ENCODE peak calls at places on chromosomes 13 and 19, in four cellular contexts. H is activated CD8-positive, alpha-beta T cell treated with anti-CD3 and anti-CD28 coated beads for 36 hours; X is AG04449; Y is fibroblast of lung. U is an unnamed sample.

GRCh38 chr13:98225036-98225940 is 48.2 kb upstream of the RNF113B start:
- DNase-seq in H (no peak), X (no peak), Y (no peak), U (no peak)

GRCh38 chr13:30058429-30058828 is 208.0 kb upstream of the UBL3 start:
- DNase-seq in H (no peak), X (no peak), Y (peak; percentile 1), U (no peak)

GRCh38 chr19:42255766-42256750 is 1.1 kb upstream of the ERF start:
- DNase-seq in H (no peak), X (no peak), Y (peak; percentile 45), U (peak; percentile 60)

GRCh38 chr19:7852851-7853759 is 21.1 kb downstream of the PRR36 start:
- DNase-seq in H (peak; percentile 85), X (no peak), Y (peak; percentile 52), U (peak; percentile 82)

GRCh38 chr19:32652893-32653625 is 21.9 kb downstream of the ANKRD27 start:
- DNase-seq in H (no peak), X (no peak), Y (peak; percentile 76), U (peak; percentile 23)

GRCh38 chr13:106619688-106620555 is 52.0 kb upstream of the ARGLU1 start:
- DNase-seq in H (peak; percentile 35), X (peak; percentile 16), Y (peak; percentile 81), U (peak; percentile 77)

GRCh38 chr19:51139299-51140018 is 2.6 kb upstream of the SIGLEC7 start:
- DNase-seq in H (no peak), X (no peak), Y (no peak), U (no peak)

GRCh38 chr13:30898721-30899188 is 7.3 kb upstream of the MEDAG start:
- DNase-seq in H (peak; percentile 16), X (peak; percentile 98), Y (peak; percentile 97), U (peak; percentile 48)

GRCh38 chr19:9935409-9936062 is 779 bp downstream of the OLFM2 start:
- DNase-seq in H (no peak), X (no peak), Y (no peak), U (no peak)

GRCh38 chr19:13986348-13986904 is 19.7 kb downstream of the RFX1 start:
- DNase-seq in H (peak; percentile 100), X (no peak), Y (peak; percentile 55), U (no peak)

GRCh38 chr13:51912091-51912490 is 50.3 kb downstream of the CCDC70 start:
- DNase-seq in H (no peak), X (no peak), Y (no peak), U (no peak)

GRCh38 chr19:12785431-12786011 is 5.8 kb upstream of the JUNB start:
- DNase-seq in H (no peak), X (no peak), Y (no peak), U (no peak)

GRCh38 chr13:90201198-90201597 is 1146.3 kb upstream of the MIR17HG start:
- DNase-seq in H (no peak), X (no peak), Y (peak; percentile 47), U (no peak)

GRCh38 chr19:1634242-1634937 is 18.0 kb downstream of the TCF3 start:
- DNase-seq in H (no peak), X (no peak), Y (no peak), U (no peak)

GRCh38 chr19:35856001-35856400 is 710 bp upstream of the KIRREL2 start:
- DNase-seq in H (no peak), X (no peak), Y (no peak), U (no peak)

GRCh38 chr13:58397596-58398387 is 766.2 kb downstream of the PCDH17 start:
- DNase-seq in H (no peak), X (no peak), Y (no peak), U (no peak)

GRCh38 chr13:44471686-44472085 is 98.1 kb downstream of the SERP2 start:
- DNase-seq in H (no peak), X (no peak), Y (peak; percentile 28), U (peak; percentile 23)

GRCh38 chr13:31945202-31945978 is 86.2 kb upstream of the FRY start:
- DNase-seq in H (no peak), X (peak; percentile 19), Y (peak; percentile 90), U (peak; percentile 97)

GRCh38 chr13:32117696-32118095 is 86.1 kb downstream of the FRY start:
- DNase-seq in H (no peak), X (no peak), Y (no peak), U (no peak)

GRCh38 chr19:38389101-38389925 is 816 bp downstream of the SPRED3 start:
- DNase-seq in H (no peak), X (no peak), Y (peak; percentile 75), U (peak; percentile 85)

GRCh38 chr19:42272535-42272897 is 3.5 kb downstream of the CIC start:
- DNase-seq in H (no peak), X (no peak), Y (no peak), U (no peak)

GRCh38 chr19:1251503-1252220 is 3.3 kb downstream of the MIDN start:
- DNase-seq in H (peak; percentile 81), X (no peak), Y (no peak), U (no peak)

GRCh38 chr19:35344511-35345031 is 3.1 kb upstream of the FFAR1 start:
- DNase-seq in H (no peak), X (no peak), Y (no peak), U (no peak)

GRCh38 chr19:13163609-13164364 is 13.6 kb downstream of the IER2 start:
- DNase-seq in H (peak; percentile 78), X (no peak), Y (peak; percentile 92), U (peak; percentile 96)

GRCh38 chr13:109773276-109773675 is 13.1 kb downstream of the IRS2 start:
- DNase-seq in H (peak; percentile 56), X (no peak), Y (no peak), U (peak; percentile 67)

GRCh38 chr19:23294141-23294540 is 43.9 kb upstream of the ZNF724 start:
- DNase-seq in H (no peak), X (no peak), Y (no peak), U (no peak)

GRCh38 chr13:99657848-99658265 is 156.6 kb downstream of the TM9SF2 start:
- DNase-seq in H (peak; percentile 39), X (no peak), Y (peak; percentile 51), U (no peak)

GRCh38 chr19:11050323-11051114 is 38.7 kb upstream of the LDLR start:
- DNase-seq in H (no peak), X (no peak), Y (no peak), U (no peak)

GRCh38 chr19:47032171-47032811 is 12.7 kb downstream of the NPAS1 start:
- DNase-seq in H (peak; percentile 76), X (no peak), Y (no peak), U (peak; percentile 69)

GRCh38 chr13:39587939-39588338 is 15.1 kb downstream of the LHFPL6 start:
- DNase-seq in H (no peak), X (no peak), Y (no peak), U (no peak)

GRCh38 chr13:88926890-88927502 is 1255.8 kb downstream of the SLITRK5 start:
- DNase-seq in H (no peak), X (no peak), Y (no peak), U (no peak)

GRCh38 chr13:45416521-45417125 is 1.6 kb downstream of the SLC25A30 start:
- DNase-seq in H (no peak), X (no peak), Y (no peak), U (peak; percentile 9)

GRCh38 chr19:29475469-29475868 is 50.3 kb upstream of the VSTM2B start:
- DNase-seq in H (no peak), X (no peak), Y (no peak), U (no peak)

GRCh38 chr13:97257800-97258799 is 36.0 kb downstream of the MBNL2 start:
- DNase-seq in H (peak; percentile 29), X (peak; percentile 54), Y (peak; percentile 80), U (peak; percentile 83)

DNA sequence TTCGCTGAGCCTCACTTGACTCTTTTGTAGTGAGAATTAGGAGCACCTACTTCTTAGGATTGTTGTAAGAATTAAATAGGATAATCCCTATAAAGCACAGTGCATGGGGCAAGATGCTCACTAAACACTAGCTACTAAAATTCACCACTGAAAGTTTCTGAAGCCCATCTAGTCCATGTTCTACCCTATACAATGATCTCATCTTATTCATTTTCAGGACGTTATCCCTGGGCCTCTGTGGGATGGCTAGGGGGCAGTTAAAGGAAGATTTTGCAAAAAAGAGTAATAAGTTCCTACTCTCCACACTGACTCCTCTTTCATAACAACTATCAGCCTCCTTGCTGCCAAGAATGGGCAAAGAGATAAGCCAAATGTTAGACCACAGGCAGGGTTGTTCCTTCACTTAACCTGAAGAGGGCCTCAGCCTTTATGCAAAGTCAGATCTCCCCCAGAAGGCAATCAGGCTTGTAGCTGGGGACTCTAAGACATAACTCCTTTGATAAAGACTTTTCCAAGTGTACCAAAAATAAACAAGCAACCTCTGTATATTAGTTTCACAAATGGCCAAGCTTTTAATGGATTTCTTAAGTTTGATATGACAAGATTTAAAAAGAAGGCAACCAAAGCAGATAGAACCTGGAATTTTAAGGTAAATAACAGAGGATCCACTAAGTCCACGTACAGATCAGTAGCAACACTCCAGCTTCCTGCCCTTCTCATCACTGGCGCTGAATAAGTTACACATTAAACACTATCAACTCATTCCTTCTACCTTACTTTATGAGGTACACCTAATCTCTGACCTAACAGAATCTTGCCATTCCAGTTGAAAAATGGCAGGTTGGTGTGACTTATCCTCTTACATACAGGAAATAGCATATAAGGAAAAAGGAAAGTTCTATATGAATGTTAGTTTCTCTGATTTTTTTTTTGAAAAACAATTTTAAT is 44.4 kb downstream of the ELF1 start:
- DNase-seq in H (peak; percentile 53), X (no peak), Y (peak; percentile 76), U (peak; percentile 61)
- TF ChIP-seq CTCF in H (peak; percentile 54), X (peak; percentile 12), Y (peak; percentile 51), U (peak; percentile 16)

DNA sequence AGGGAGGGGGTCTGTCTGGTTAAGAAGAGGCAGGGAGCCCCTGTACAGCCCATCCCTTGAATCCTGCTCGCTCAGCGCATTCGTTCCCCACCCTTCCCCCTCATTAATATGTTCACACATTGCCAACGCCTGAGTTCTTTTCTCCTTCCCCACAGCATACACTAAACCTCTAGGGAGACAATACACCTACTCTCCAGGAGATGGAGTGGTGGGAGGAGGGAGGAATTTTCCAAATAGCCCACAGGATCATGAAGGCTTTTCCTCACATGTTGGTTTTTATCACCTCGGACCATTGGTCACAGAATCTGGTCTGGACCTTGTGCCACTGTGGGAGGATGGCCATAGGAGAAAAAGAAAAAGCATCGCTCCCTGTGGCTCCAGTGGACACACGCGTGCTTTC is 294.9 kb downstream of the SHISA2 start:
- DNase-seq in H (no peak), X (no peak), Y (no peak), U (no peak)
- TF ChIP-seq CTCF in H (no peak), X (no peak), Y (no peak), U (no peak)

GRCh38 chr13:112996671-112997091 is 27.7 kb downstream of the MCF2L start:
- DNase-seq in H (no peak), X (no peak), Y (no peak), U (no peak)

GRCh38 chr13:112994781-112995355 is 25.9 kb downstream of the MCF2L start:
- DNase-seq in H (no peak), X (no peak), Y (no peak), U (no peak)

GRCh38 chr13:112994084-112994780 is 25.2 kb downstream of the MCF2L start:
- DNase-seq in H (no peak), X (no peak), Y (no peak), U (no peak)

GRCh38 chr13:112997188-112998135 is 28.4 kb downstream of the MCF2L start:
- DNase-seq in H (no peak), X (no peak), Y (no peak), U (no peak)

GRCh38 chr13:112995395-112996091 is 26.5 kb downstream of the MCF2L start:
- DNase-seq in H (no peak), X (no peak), Y (no peak), U (no peak)
- TF ChIP-seq CTCF in H (no peak), X (no peak), Y (no peak), U (no peak)

DNA sequence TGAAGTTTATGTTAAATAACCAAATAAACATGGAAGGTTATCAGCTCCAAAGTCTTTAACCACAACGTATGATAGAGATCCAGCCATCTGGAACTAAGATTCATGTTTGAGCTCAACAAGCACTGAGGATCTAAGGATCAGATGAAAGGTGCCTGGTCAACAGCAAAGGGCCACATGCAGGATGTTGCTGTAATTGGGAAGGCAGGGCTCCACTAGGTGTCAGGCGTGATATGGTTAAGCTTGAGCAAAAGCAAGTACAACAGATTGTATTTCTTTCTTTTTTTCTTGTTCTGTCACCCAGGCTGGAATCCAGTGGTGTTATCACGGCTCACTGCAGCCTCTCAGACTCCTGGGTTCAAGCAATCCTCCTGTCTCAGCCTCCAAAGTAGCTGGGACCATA is 12.0 kb downstream of the EBPL start:
- DNase-seq in H (peak; percentile 28), X (no peak), Y (peak; percentile 50), U (peak; percentile 16)
- TF ChIP-seq CTCF in H (peak; percentile 18), X (peak; percentile 21), Y (peak; percentile 18), U (peak; percentile 35)